ENCODE peak calls at places on chromosomes 3 and 15, in six cellular contexts. V is A549, H is esophagus squamous epithelium, Z is neural progenitor cell, U is OCI-LY7, S is right cardiac atrium. L is an unnamed sample.
A peak's percentile ranks its signal among the peaks of the same experiment; 100 is the strongest.

GRCh38 chr15:29429584-29429983 is 160.0 kb upstream of the NSMCE3 start:
- DNase-seq in U (no peak), S (no peak), H (no peak), Z (no peak), V (no peak), L (peak; percentile 64)

GRCh38 chr3:69386535-69387385 is 872 bp upstream of the FRMD4B start:
- DNase-seq in U (no peak), V (no peak), Z (peak; percentile 20), S (no peak), H (no peak), L (no peak)

GRCh38 chr3:96416549-96417255 is 397.7 kb upstream of the EPHA6 start:
- DNase-seq in Z (no peak), U (no peak), S (no peak), H (no peak), V (no peak), L (no peak)

GRCh38 chr3:53597136-53597915 is 102.9 kb downstream of the CACNA1D start:
- DNase-seq in H (no peak), Z (no peak), U (no peak), S (no peak), V (no peak), L (peak; percentile 70)

GRCh38 chr3:166446291-166446690 is 609.1 kb upstream of the BCHE start:
- DNase-seq in S (no peak), V (no peak), H (no peak), U (no peak), Z (no peak), L (no peak)

GRCh38 chr3:143483214-143483613 is 363.6 kb downstream of the CHST2 start:
- DNase-seq in U (no peak), S (no peak), V (no peak), Z (no peak), H (no peak), L (no peak)

GRCh38 chr15:65154720-65155119 is 21.1 kb upstream of the PDCD7 start:
- DNase-seq in H (no peak), V (no peak), Z (no peak), S (no peak), U (no peak), L (no peak)

GRCh38 chr3:127588675-127589577 is 1.6 kb downstream of the TPRA1 start:
- DNase-seq in U (peak; percentile 33), Z (peak; percentile 28), H (no peak), S (peak; percentile 53), V (no peak), L (no peak)

GRCh38 chr15:64622410-64623260 is 152.8 kb downstream of the RBPMS2 start:
- DNase-seq in Z (no peak), H (no peak), S (no peak), U (no peak), V (no peak), L (no peak)

GRCh38 chr15:39497759-39498565 is 82.9 kb upstream of the THBS1 start:
- DNase-seq in H (no peak), S (no peak), V (no peak), Z (no peak), U (no peak), L (no peak)

GRCh38 chr3:130276203-130276803 is 69.2 kb upstream of the COL6A5 start:
- DNase-seq in H (no peak), V (peak; percentile 39), S (no peak), Z (peak; percentile 65), U (peak; percentile 58), L (no peak)

GRCh38 chr3:128504957-128505730 is 12.1 kb upstream of the GATA2 start:
- DNase-seq in S (no peak), H (no peak), Z (no peak), V (no peak), U (no peak), L (peak; percentile 26)

GRCh38 chr15:68372291-68372811 is 59.6 kb downstream of the ITGA11 start:
- DNase-seq in U (no peak), Z (peak; percentile 75), H (no peak), S (peak; percentile 70), V (peak; percentile 46), L (no peak)

GRCh38 chr3:102866845-102867244 is 432.0 kb downstream of the ZPLD1 start:
- DNase-seq in H (no peak), S (no peak), Z (no peak), U (no peak), V (no peak), L (no peak)

GRCh38 chr15:44603126-44603525 is 60.3 kb downstream of the SPG11 start:
- DNase-seq in Z (no peak), H (no peak), S (no peak), V (no peak), U (no peak), L (no peak)

DNA sequence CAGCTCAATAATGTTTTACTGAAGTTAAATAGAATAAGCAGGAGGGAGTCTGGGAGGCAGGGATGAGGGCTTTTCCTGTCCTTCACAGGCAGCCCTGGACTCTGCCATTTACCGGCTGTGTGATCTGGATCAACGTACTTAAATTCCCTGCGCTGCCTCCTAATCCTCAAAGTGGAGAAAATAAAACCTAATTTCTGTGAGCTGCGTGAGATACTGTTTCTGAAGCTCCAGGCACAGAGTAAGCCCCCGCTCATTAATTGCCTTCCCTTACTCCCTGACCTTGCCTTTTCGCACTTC is 278 bp upstream of the PDIA5 start:
- DNase-seq in H (no peak), Z (no peak), S (no peak), V (no peak), U (no peak), L (no peak)
- H3K4me3 ChIP-seq in H (peak overlapping the region; percentile 71), Z (peak overlapping the region; percentile 70), S (peak overlapping the region; percentile 78), V (peak overlapping the region; percentile 98), U (peak overlapping the region; percentile 80), L (peak overlapping the region; percentile 90)

GRCh38 chr15:51888593-51889195 is 59.2 kb downstream of the TMOD3 start:
- DNase-seq in U (peak; percentile 41), V (peak; percentile 51), H (no peak), Z (peak; percentile 12), S (no peak), L (no peak)

GRCh38 chr15:51883436-51883835 is 54.0 kb downstream of the TMOD3 start:
- DNase-seq in H (no peak), Z (no peak), U (no peak), V (no peak), S (no peak), L (no peak)

GRCh38 chr15:51887887-51888592 is 58.6 kb downstream of the TMOD3 start:
- DNase-seq in S (no peak), H (no peak), U (no peak), Z (no peak), V (peak; percentile 87), L (no peak)

GRCh38 chr15:51884041-51884440 is 54.6 kb downstream of the TMOD3 start:
- DNase-seq in Z (no peak), S (no peak), H (no peak), U (no peak), V (no peak), L (no peak)

GRCh38 chr15:51884517-51885236 is 55.2 kb downstream of the TMOD3 start:
- DNase-seq in S (no peak), V (no peak), H (no peak), U (no peak), Z (no peak), L (no peak)
- H3K27ac ChIP-seq in S (no peak overlapping the region), V (peak overlapping the region; percentile 55), H (peak overlapping the region; percentile 4), U (no peak overlapping the region), Z (no peak overlapping the region), L (no peak overlapping the region)

GRCh38 chr3:9600597-9600996 is 47.0 kb upstream of the LHFPL4 start:
- DNase-seq in S (peak; percentile 78), U (no peak), Z (no peak), V (peak; percentile 21), H (no peak), L (no peak)
- H3K4me3 ChIP-seq in S (no peak overlapping the region), U (no peak overlapping the region), Z (no peak overlapping the region), V (peak overlapping the region; percentile 24), H (peak overlapping the region; percentile 5), L (peak overlapping the region; percentile 42)

GRCh38 chr3:41447701-41448100 is 248.4 kb downstream of the CTNNB1 start:
- DNase-seq in S (no peak), U (no peak), V (no peak), H (no peak), Z (no peak), L (no peak)

GRCh38 chr3:41448396-41448795 is 249.1 kb downstream of the CTNNB1 start:
- DNase-seq in S (no peak), U (no peak), H (no peak), V (no peak), Z (no peak), L (no peak)

DNA sequence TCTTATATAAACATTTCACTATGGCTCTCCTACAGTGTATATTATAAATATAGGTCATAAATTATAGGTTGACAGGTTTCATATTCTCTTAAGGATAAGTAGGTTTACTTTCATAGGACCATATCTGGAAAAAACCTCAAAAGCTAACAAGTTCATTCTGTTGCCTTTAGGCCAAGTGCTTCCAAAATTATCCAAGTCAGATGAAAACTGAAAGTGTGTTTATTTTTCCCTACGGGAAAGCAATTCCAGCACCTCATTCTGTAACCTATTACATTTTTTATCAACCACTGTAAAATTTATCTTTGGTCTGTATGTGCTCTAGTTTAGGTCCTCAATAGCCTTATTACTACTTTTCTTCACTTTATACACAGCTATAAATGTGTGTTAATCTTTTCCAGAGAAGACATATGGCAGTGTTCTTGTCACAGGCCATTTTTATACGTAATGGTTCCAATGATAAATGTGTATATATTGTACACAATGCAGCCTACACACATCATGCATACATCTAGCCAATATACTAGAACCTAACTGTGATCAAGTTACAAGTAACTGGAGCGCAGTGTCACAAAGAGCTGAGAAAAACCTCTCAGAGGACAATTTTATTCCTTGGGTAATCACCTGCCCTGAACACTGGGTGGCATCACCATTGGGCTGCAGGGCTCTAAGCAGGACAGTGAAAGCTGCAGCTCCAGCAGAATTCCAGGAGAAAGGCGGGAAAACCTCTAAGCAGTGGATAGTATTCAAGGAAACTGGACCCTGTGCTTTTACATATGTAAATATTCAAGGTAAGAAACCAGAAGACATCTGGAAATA is 251.3 kb downstream of the CTNNB1 start:
- DNase-seq in H (no peak), S (no peak), V (peak; percentile 6), Z (peak; percentile 47), U (no peak), L (no peak)
- H3K27ac ChIP-seq in H (no peak overlapping the region), S (no peak overlapping the region), V (no peak overlapping the region), Z (no peak overlapping the region), U (no peak overlapping the region), L (no peak overlapping the region)